ENCODE peak calls at places on chromosomes 4 and X, in four cellular contexts. A is IMR-90, U is mesenchymal stem cell, Y is neuronal stem cell. Q is an unnamed sample.

GRCh38 chr4:72568959-72569718 is at the start of gene ADAMTS3:
- DNase-seq in U (peak), A (peak), Y (peak), Q (peak)

GRCh38 chr4:141215030-141215429 is 5.7 kb upstream of the ZNF330 start:
- DNase-seq in A (no peak), U (no peak), Y (no peak), Q (no peak)

GRCh38 chr4:186472948-186473347 is 82.4 kb downstream of the MTNR1A start:
- DNase-seq in Y (peak), U (peak), A (peak), Q (peak)

GRCh38 chrX:18424482-18425198 is 768 bp upstream of the CDKL5 start:
- DNase-seq in Y (no peak), U (peak), A (peak), Q (peak)

GRCh38 chr4:84100071-84100470 is 399.0 kb downstream of the NKX6-1 start:
- DNase-seq in U (no peak), A (no peak), Y (no peak), Q (no peak)

GRCh38 chr4:89837385-89837995 is 529 bp upstream of the SNCA start:
- DNase-seq in Y (peak), U (peak), A (peak), Q (peak)

GRCh38 chrX:54223581-54223980 is 40.5 kb upstream of the FAM120C start:
- DNase-seq in Y (no peak), U (no peak), A (no peak), Q (no peak)

GRCh38 chr4:55018978-55019377 is 106.4 kb downstream of the KDR start:
- DNase-seq in Y (no peak), U (no peak), A (no peak), Q (no peak)

GRCh38 chrX:119118780-119119395 is 8.7 kb downstream of the KIAA1210 start:
- DNase-seq in A (peak), Y (peak), U (peak), Q (peak)

GRCh38 chr4:3174371-3175338 is 74.3 kb upstream of the MSANTD1 start:
- DNase-seq in A (no peak), U (no peak), Y (no peak), Q (no peak)

GRCh38 chr4:53716471-53717063 is 125.3 kb upstream of the LNX1 start:
- DNase-seq in Y (no peak), A (no peak), U (no peak), Q (no peak)

GRCh38 chr4:5956285-5957021 is 61.8 kb downstream of the C4orf50 start:
- DNase-seq in A (no peak), U (no peak), Y (peak), Q (peak)

GRCh38 chr4:147528054-147528453 is 47.2 kb downstream of the EDNRA start:
- DNase-seq in U (no peak), Y (no peak), A (no peak), Q (no peak)

GRCh38 chrX:19866626-19867410 is 20.6 kb downstream of the SH3KBP1 start:
- DNase-seq in Y (no peak), U (no peak), A (no peak), Q (no peak)

GRCh38 chrX:16711219-16712115 is 1.0 kb downstream of the CTPS2 start:
- DNase-seq in A (no peak), Y (peak), U (no peak), Q (no peak)

GRCh38 chr4:123378794-123379193 is 17.8 kb upstream of the SPRY1 start:
- DNase-seq in Y (no peak), A (no peak), U (no peak), Q (peak)

GRCh38 chr4:101306225-101306624 is 41.1 kb downstream of the PPP3CA start:
- DNase-seq in Y (no peak), A (no peak), U (no peak), Q (no peak)

GRCh38 chr4:184281231-184282139 is 63.8 kb upstream of the ENPP6 start:
- DNase-seq in U (no peak), Y (no peak), A (no peak), Q (peak)

GRCh38 chr4:44446191-44446590 is 2.4 kb downstream of the KCTD8 start:
- DNase-seq in Y (no peak), U (no peak), A (no peak), Q (no peak)

GRCh38 chr4:89661490-89661889 is 175.5 kb downstream of the SNCA start:
- DNase-seq in U (peak), A (peak), Y (no peak), Q (no peak)

GRCh38 chr4:2689825-2690700 is 66.1 kb downstream of the TNIP2 start:
- DNase-seq in A (no peak), Y (no peak), U (no peak), Q (no peak)

GRCh38 chr4:188975271-188975670 is 836.0 kb downstream of the TRIML1 start:
- DNase-seq in A (no peak), Y (no peak), U (no peak), Q (peak)
- H2BK120ac ChIP-seq in A (peak), Y (no peak), U (peak), Q (no peak)

DNA sequence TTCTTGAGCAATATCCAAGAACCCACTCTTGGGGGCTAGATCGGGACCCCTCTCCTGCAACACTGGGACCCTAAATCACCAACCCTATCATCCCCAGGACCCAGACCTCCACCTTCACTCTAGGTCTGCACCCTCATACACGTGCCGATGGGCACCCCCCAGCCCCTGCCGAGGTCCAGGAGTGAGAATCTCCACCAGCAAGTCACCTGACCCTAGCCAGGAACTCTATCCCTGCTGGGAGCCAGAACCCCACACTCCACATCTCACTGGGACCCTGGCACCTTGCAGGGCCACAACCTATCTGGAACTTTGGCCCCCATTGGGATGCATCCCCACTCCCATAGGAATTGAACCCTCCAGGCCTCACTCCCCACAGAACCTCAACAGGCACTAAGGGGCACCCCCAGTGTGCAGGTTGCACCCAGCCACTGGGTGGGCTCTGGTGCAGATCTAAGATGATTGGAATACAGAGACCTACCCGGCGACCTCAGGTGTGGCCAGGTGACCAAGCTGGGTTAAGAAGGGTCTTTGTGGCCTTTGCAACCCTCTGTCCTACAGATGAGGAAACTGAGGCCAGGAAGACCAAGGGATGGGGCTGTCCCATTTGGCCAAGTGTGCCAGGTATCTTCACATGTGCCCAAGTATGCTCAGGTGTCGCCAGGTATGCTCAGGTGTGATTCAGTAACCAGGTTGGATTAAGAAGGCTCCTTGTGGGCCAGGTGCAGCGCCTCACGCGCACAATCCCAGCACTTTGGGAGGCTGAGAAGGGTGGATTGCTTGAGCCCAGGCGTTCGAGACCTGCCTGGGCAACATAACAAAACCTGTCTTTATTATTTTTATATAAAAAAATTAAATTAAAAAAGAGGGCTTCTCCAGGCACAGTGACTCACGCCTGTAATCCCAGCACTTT is 3.1 kb upstream of the DHRSX start:
- DNase-seq in Y (no peak), U (no peak), A (no peak), Q (no peak)
- H4K91ac ChIP-seq in Y (no peak), U (no peak), A (no peak), Q (no peak)

DNA sequence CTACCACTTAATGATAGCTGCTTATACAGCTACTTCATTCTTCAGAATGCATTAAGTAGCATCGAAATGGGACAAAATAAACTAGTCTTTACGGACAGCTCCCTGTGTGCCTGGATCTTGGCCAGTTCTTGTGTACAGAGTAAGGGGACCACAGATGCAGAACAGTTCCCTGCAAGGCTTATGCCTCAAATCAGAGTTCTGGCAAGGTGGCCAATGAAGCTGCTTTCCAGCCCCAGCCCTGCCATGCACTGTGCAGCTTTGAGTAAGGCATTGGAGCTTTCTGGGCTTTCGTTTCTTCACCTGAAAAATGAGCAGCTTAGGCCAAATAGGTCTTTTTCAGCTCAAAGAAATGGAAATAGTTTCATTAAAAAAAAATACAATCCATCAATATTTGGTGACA is 14.2 kb downstream of the CLNK start:
- DNase-seq in Y (no peak), A (no peak), U (no peak), Q (no peak)
- H2BK120ac ChIP-seq in Y (no peak), A (no peak), U (no peak), Q (no peak)

GRCh38 chr4:164904336-164904735 is 27.4 kb downstream of the APELA start:
- DNase-seq in Y (no peak), A (no peak), U (no peak), Q (no peak)

GRCh38 chr4:164902608-164903007 is 25.6 kb downstream of the APELA start:
- DNase-seq in A (no peak), U (no peak), Y (no peak), Q (no peak)

GRCh38 chr4:164906368-164906767 is 29.4 kb downstream of the APELA start:
- DNase-seq in Y (no peak), U (no peak), A (no peak), Q (no peak)

DNA sequence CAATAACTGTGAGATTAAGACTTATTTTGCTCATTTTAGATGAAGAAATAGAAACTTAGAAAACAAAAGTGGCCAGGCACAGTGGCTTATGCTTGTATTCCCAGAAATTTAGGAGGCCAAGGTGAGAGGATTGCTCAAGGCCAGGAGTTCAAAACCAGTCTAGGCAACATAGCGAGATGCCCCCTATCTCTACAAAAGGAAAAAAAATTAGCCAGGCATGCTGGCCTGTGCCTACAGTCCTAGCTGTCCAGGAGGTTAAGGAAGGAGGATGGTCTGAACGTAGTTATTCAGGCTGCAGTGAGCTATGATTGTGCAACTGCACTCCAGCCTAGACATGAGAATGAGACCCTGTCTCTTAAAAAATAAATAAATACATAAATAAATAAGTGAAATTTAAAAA is 28.0 kb downstream of the APELA start:
- DNase-seq in A (no peak), Y (no peak), U (no peak), Q (no peak)
- H4K91ac ChIP-seq in A (no peak), Y (no peak), U (no peak), Q (no peak)

GRCh38 chrX:133666256-133666655 is 251.0 kb upstream of the GPC4 start:
- DNase-seq in A (no peak), Y (no peak), U (no peak), Q (no peak)
- H2BK120ac ChIP-seq in A (no peak), Y (no peak), U (no peak), Q (no peak)

GRCh38 chrX:115259238-115259875 is 25.5 kb upstream of the LRCH2 start:
- DNase-seq in U (peak), Y (no peak), A (no peak), Q (no peak)
- H4K91ac ChIP-seq in U (no peak), Y (no peak), A (no peak), Q (no peak)